ENCODE peak calls at places on chromosomes 3 and 15, in five cellular contexts. One of them, this sample, is unnamed. For H3K4me1, the result is how much of the 10 kb centered on the place peaks cover.

GRCh38 chr3:181629029-181629428 is 82.7 kb upstream of the SOX2 start:
- DNase-seq in adrenal gland: no peak
- DNase-seq in tibial nerve: no peak
- DNase-seq in neuronal stem cell: no peak
- DNase-seq in right atrium auricular region: no peak
- DNase-seq in this sample: no peak

GRCh38 chr3:129567932-129568331 is 25.0 kb downstream of the H1-8 start:
- DNase-seq in right atrium auricular region: no peak
- DNase-seq in neuronal stem cell: no peak
- DNase-seq in tibial nerve: no peak
- DNase-seq in adrenal gland: no peak
- DNase-seq in this sample: no peak

GRCh38 chr3:12990781-12991480 is 82.3 kb downstream of the IQSEC1 start:
- DNase-seq in adrenal gland: no peak
- DNase-seq in tibial nerve: no peak
- DNase-seq in right atrium auricular region: no peak
- DNase-seq in neuronal stem cell: no peak
- DNase-seq in this sample: no peak

GRCh38 chr3:45595364-45596154 is 1.0 kb downstream of the LIMD1 start:
- DNase-seq in right atrium auricular region: no peak
- DNase-seq in neuronal stem cell: no peak
- DNase-seq in adrenal gland: no peak
- DNase-seq in tibial nerve: peak
- DNase-seq in this sample: no peak

GRCh38 chr3:33877187-33877586 is 78.8 kb downstream of the PDCD6IP start:
- DNase-seq in neuronal stem cell: no peak
- DNase-seq in right atrium auricular region: no peak
- DNase-seq in adrenal gland: no peak
- DNase-seq in tibial nerve: no peak
- DNase-seq in this sample: no peak

GRCh38 chr3:182516597-182517336 is 276.5 kb upstream of the ATP11B start:
- DNase-seq in adrenal gland: no peak
- DNase-seq in right atrium auricular region: no peak
- DNase-seq in neuronal stem cell: peak
- DNase-seq in tibial nerve: no peak
- DNase-seq in this sample: no peak

GRCh38 chr15:38128389-38128788 is 124.2 kb upstream of the SPRED1 start:
- DNase-seq in tibial nerve: no peak
- DNase-seq in neuronal stem cell: no peak
- DNase-seq in right atrium auricular region: no peak
- DNase-seq in adrenal gland: no peak
- DNase-seq in this sample: no peak

GRCh38 chr3:17179381-17180205 is 294.8 kb downstream of the PLCL2 start:
- DNase-seq in neuronal stem cell: no peak
- DNase-seq in adrenal gland: no peak
- DNase-seq in right atrium auricular region: no peak
- DNase-seq in tibial nerve: no peak
- DNase-seq in this sample: no peak

GRCh38 chr3:127690106-127690505 is 17.4 kb downstream of the ABTB1 start:
- DNase-seq in adrenal gland: no peak
- DNase-seq in tibial nerve: no peak
- DNase-seq in neuronal stem cell: no peak
- DNase-seq in right atrium auricular region: no peak
- DNase-seq in this sample: no peak

GRCh38 chr15:67571643-67572415 is 29.3 kb downstream of the MAP2K5 start:
- DNase-seq in right atrium auricular region: no peak
- DNase-seq in adrenal gland: no peak
- DNase-seq in neuronal stem cell: no peak
- DNase-seq in tibial nerve: no peak
- DNase-seq in this sample: no peak

GRCh38 chr15:92130906-92131305 is 262.8 kb upstream of the ST8SIA2 start:
- DNase-seq in right atrium auricular region: no peak
- DNase-seq in neuronal stem cell: no peak
- DNase-seq in adrenal gland: no peak
- DNase-seq in tibial nerve: no peak
- DNase-seq in this sample: no peak

GRCh38 chr3:47266709-47267489 is 15.7 kb downstream of the KIF9 start:
- DNase-seq in neuronal stem cell: no peak
- DNase-seq in adrenal gland: peak
- DNase-seq in right atrium auricular region: peak
- DNase-seq in tibial nerve: peak
- DNase-seq in this sample: peak

GRCh38 chr15:46768287-46768686 is 949.0 kb upstream of the SEMA6D start:
- DNase-seq in adrenal gland: no peak
- DNase-seq in right atrium auricular region: no peak
- DNase-seq in neuronal stem cell: no peak
- DNase-seq in tibial nerve: no peak
- DNase-seq in this sample: no peak

GRCh38 chr3:124172846-124173245 is 180.9 kb upstream of the ROPN1 start:
- DNase-seq in tibial nerve: no peak
- DNase-seq in right atrium auricular region: no peak
- DNase-seq in adrenal gland: no peak
- DNase-seq in neuronal stem cell: no peak
- DNase-seq in this sample: no peak

GRCh38 chr3:68116580-68116979 is 462.2 kb upstream of the SUCLG2 start:
- DNase-seq in neuronal stem cell: no peak
- DNase-seq in adrenal gland: no peak
- DNase-seq in right atrium auricular region: no peak
- DNase-seq in tibial nerve: no peak
- DNase-seq in this sample: no peak

GRCh38 chr15:43225201-43225949 is 4.6 kb upstream of the EPB42 start:
- DNase-seq in adrenal gland: peak
- DNase-seq in tibial nerve: peak
- DNase-seq in neuronal stem cell: peak
- DNase-seq in right atrium auricular region: no peak
- DNase-seq in this sample: no peak

GRCh38 chr3:43347774-43348173 is 61.4 kb downstream of the SNRK start:
- DNase-seq in tibial nerve: no peak
- DNase-seq in right atrium auricular region: no peak
- DNase-seq in adrenal gland: no peak
- DNase-seq in neuronal stem cell: no peak
- DNase-seq in this sample: no peak

GRCh38 chr3:141255864-141256263 is 24.2 kb downstream of the PXYLP1 start:
- DNase-seq in right atrium auricular region: no peak
- DNase-seq in neuronal stem cell: no peak
- DNase-seq in tibial nerve: no peak
- DNase-seq in adrenal gland: no peak
- DNase-seq in this sample: no peak

GRCh38 chr3:196793224-196793623 is 53.6 kb downstream of the PAK2 start:
- DNase-seq in adrenal gland: no peak
- DNase-seq in right atrium auricular region: no peak
- DNase-seq in tibial nerve: no peak
- DNase-seq in neuronal stem cell: no peak
- DNase-seq in this sample: no peak

GRCh38 chr3:112847692-112848091 is 1.0 kb upstream of the CD200R1L start:
- DNase-seq in adrenal gland: no peak
- DNase-seq in neuronal stem cell: no peak
- DNase-seq in right atrium auricular region: no peak
- DNase-seq in tibial nerve: no peak
- DNase-seq in this sample: no peak

GRCh38 chr3:13654330-13655073 is 105.6 kb downstream of the FBLN2 start:
- DNase-seq in neuronal stem cell: no peak
- DNase-seq in adrenal gland: no peak
- DNase-seq in right atrium auricular region: no peak
- DNase-seq in tibial nerve: no peak
- DNase-seq in this sample: no peak

GRCh38 chr3:54176106-54176505 is 53.8 kb downstream of the CACNA2D3 start:
- DNase-seq in tibial nerve: no peak
- DNase-seq in adrenal gland: no peak
- DNase-seq in neuronal stem cell: no peak
- DNase-seq in right atrium auricular region: no peak
- DNase-seq in this sample: no peak

GRCh38 chr3:150421799-150422548 is 13.9 kb downstream of the TSC22D2 start:
- DNase-seq in tibial nerve: no peak
- DNase-seq in adrenal gland: no peak
- DNase-seq in neuronal stem cell: no peak
- DNase-seq in right atrium auricular region: no peak
- DNase-seq in this sample: no peak

GRCh38 chr15:75694241-75695182 is 18.1 kb downstream of the CSPG4 start:
- DNase-seq in tibial nerve: peak
- DNase-seq in adrenal gland: peak
- DNase-seq in right atrium auricular region: peak
- DNase-seq in neuronal stem cell: no peak
- DNase-seq in this sample: peak

GRCh38 chr3:9172851-9173320 is 76.6 kb downstream of the SRGAP3 start:
- DNase-seq in adrenal gland: no peak
- DNase-seq in neuronal stem cell: no peak
- DNase-seq in tibial nerve: no peak
- DNase-seq in right atrium auricular region: no peak
- DNase-seq in this sample: no peak

GRCh38 chr15:51982013-51982769 is 10.6 kb upstream of the LEO1 start:
- DNase-seq in adrenal gland: peak
- DNase-seq in tibial nerve: peak
- DNase-seq in right atrium auricular region: no peak
- DNase-seq in neuronal stem cell: no peak
- DNase-seq in this sample: no peak

GRCh38 chr3:14467723-14468620 is 65.6 kb downstream of the SLC6A6 start:
- DNase-seq in neuronal stem cell: peak
- DNase-seq in tibial nerve: peak
- DNase-seq in right atrium auricular region: no peak
- DNase-seq in adrenal gland: no peak
- DNase-seq in this sample: no peak

GRCh38 chr3:15805756-15806266 is 8.0 kb upstream of the ANKRD28 start:
- DNase-seq in adrenal gland: no peak
- DNase-seq in tibial nerve: no peak
- DNase-seq in neuronal stem cell: no peak
- DNase-seq in right atrium auricular region: no peak
- DNase-seq in this sample: no peak

DNA sequence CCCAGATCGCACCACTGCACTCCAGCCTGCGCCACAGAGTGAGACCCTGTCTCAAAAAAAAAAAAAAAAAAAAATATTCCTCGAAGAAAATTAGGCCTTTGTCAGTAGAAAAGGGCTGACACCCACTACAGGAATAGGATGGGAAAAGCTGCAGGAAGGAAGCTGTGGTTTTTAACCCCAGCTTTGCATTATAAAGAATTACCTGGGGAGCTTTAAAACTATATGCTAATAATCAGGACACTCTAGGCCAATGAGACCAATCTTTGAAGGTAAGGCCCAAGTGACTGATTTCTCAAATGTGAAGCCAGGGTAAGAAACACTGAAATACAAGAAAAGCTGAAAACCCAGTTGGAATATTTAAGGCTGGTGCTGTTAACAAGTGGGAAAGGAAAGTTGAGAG is 74.3 kb downstream of the RBPMS2 start:
- DNase-seq in adrenal gland: no peak
- DNase-seq in right atrium auricular region: no peak
- DNase-seq in neuronal stem cell: no peak
- DNase-seq in tibial nerve: no peak
- DNase-seq in this sample: no peak
- H3K4me1 ChIP-seq in adrenal gland: under half
- H3K4me1 ChIP-seq in right atrium auricular region: under half
- H3K4me1 ChIP-seq in neuronal stem cell: under half
- H3K4me1 ChIP-seq in tibial nerve: under half
- H3K4me1 ChIP-seq in this sample: half or more

DNA sequence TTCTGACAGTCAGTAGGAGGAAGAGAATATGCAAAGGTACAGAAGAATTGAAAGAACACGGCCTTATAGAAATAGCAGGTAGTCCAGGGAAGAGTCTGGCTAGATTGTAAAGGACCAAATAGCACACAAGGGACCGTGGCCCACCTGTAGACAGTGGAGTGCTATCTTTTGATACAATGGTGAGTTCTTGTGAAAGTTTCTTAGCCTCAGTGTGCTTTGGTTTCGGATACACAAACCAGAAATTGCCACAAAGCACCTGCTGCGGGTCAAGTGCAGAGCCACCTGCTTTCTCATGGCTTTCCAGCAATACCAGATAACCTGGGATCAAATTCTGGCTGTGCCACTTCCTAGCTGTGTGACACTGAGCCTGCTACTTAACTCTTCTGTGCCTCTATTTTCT is 36.6 kb upstream of the TUBGCP5 start:
- DNase-seq in neuronal stem cell: no peak
- DNase-seq in right atrium auricular region: no peak
- DNase-seq in adrenal gland: no peak
- DNase-seq in tibial nerve: no peak
- DNase-seq in this sample: no peak
- H3K4me1 ChIP-seq in neuronal stem cell: under half
- H3K4me1 ChIP-seq in right atrium auricular region: under half
- H3K4me1 ChIP-seq in adrenal gland: under half
- H3K4me1 ChIP-seq in tibial nerve: under half
- H3K4me1 ChIP-seq in this sample: under half

GRCh38 chr15:99134317-99134821 is 29.5 kb downstream of the SYNM start:
- DNase-seq in right atrium auricular region: no peak
- DNase-seq in neuronal stem cell: no peak
- DNase-seq in tibial nerve: no peak
- DNase-seq in adrenal gland: peak
- DNase-seq in this sample: no peak
- H3K4me1 ChIP-seq in right atrium auricular region: under half
- H3K4me1 ChIP-seq in neuronal stem cell: under half
- H3K4me1 ChIP-seq in tibial nerve: under half
- H3K4me1 ChIP-seq in adrenal gland: under half
- H3K4me1 ChIP-seq in this sample: under half

DNA sequence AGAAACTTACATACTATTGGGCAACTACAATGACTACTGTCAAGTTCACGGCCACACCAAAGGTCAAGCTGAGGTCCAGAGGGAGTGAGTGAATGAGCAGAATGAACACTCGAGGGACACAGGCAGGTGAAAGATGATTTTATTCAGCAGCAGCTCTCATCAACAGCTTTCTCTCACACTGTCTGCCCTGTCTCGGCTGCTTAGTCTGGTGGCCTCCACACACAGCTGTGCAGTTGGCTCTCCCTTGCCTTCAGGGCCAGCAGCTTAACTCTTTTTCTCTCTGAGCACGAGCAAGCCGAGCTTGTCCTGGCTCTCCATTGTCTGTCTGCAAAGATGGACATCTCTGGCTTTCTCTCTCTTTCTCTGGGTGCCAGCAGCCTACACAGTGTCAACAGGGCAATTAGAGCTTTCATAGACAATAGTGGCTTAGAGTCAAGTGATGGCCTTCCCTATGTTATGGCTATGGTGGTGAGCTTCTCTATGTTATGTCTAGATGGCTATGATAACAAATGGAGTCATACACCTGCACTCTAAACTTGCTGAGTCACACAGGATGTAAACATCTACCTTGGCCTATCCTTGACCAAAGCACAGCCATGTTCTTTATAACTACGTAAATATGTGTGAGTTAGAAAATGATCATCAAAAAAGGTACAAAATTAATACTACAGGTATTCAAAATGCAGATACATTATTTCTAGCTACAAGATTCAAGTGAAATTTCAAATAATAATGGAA is 362.4 kb downstream of the CGGBP1 start:
- DNase-seq in tibial nerve: no peak
- DNase-seq in right atrium auricular region: no peak
- DNase-seq in neuronal stem cell: no peak
- DNase-seq in adrenal gland: no peak
- DNase-seq in this sample: no peak
- H3K4me1 ChIP-seq in tibial nerve: under half
- H3K4me1 ChIP-seq in right atrium auricular region: under half
- H3K4me1 ChIP-seq in neuronal stem cell: under half
- H3K4me1 ChIP-seq in adrenal gland: under half
- H3K4me1 ChIP-seq in this sample: under half

DNA sequence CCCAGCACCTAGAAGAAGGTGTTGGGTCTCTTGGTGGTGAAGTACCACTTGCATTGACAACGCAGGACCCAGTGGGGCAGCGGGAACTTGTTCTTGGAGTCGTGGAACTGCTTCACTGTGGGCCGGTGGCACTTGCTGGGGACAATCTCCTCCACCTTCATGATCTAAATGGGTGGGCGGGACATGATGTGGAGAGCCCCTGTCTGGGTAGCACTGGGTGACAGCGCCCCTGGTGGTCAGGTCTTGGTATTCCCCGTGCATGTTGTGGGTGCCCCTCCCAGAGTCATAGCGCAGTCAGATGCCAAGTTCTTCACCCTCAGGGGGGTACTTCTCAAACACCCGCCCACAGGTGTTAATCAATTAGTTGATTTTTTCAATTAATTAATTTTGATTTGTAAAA is 60.2 kb downstream of the AGBL1 start:
- DNase-seq in neuronal stem cell: no peak
- DNase-seq in right atrium auricular region: no peak
- DNase-seq in tibial nerve: no peak
- DNase-seq in adrenal gland: no peak
- DNase-seq in this sample: no peak
- H3K4me1 ChIP-seq in neuronal stem cell: under half
- H3K4me1 ChIP-seq in right atrium auricular region: under half
- H3K4me1 ChIP-seq in tibial nerve: under half
- H3K4me1 ChIP-seq in adrenal gland: under half
- H3K4me1 ChIP-seq in this sample: under half

This sample was measured in lung.